ENCODE peak calls at places on chromosomes 2 and 18, in four cellular contexts. One of them, this sample, is unnamed.

GRCh38 chr2:40225670-40226069 is 226.2 kb downstream of the SLC8A1 start:
- DNase-seq in spleen: no peak
- DNase-seq in suprapubic skin: no peak
- DNase-seq in stomach: no peak
- DNase-seq in this sample: no peak

GRCh38 chr2:187523325-187523724 is 30.9 kb downstream of the TFPI start:
- DNase-seq in stomach: no peak
- DNase-seq in suprapubic skin: no peak
- DNase-seq in spleen: no peak
- DNase-seq in this sample: no peak

GRCh38 chr2:60071427-60071826 is 482.0 kb downstream of the BCL11A start:
- DNase-seq in suprapubic skin: no peak
- DNase-seq in stomach: no peak
- DNase-seq in spleen: no peak
- DNase-seq in this sample: no peak

GRCh38 chr2:221283896-221284295 is 288.2 kb downstream of the EPHA4 start:
- DNase-seq in suprapubic skin: no peak
- DNase-seq in spleen: no peak
- DNase-seq in stomach: no peak
- DNase-seq in this sample: no peak

GRCh38 chr2:156147594-156148330 is 184.8 kb downstream of the NR4A2 start:
- DNase-seq in suprapubic skin: no peak
- DNase-seq in spleen: no peak
- DNase-seq in stomach: no peak
- DNase-seq in this sample: no peak

GRCh38 chr2:232102380-232102779 is 140.9 kb downstream of the DIS3L2 start:
- DNase-seq in stomach: no peak
- DNase-seq in suprapubic skin: no peak
- DNase-seq in spleen: no peak
- DNase-seq in this sample: no peak

GRCh38 chr2:144520718-144521487 is 984 bp upstream of the ZEB2 start:
- DNase-seq in stomach: no peak
- DNase-seq in suprapubic skin: no peak
- DNase-seq in spleen: no peak
- DNase-seq in this sample: no peak

GRCh38 chr2:128646691-128647090 is 328.0 kb upstream of the HS6ST1 start:
- DNase-seq in spleen: peak
- DNase-seq in suprapubic skin: no peak
- DNase-seq in stomach: peak
- DNase-seq in this sample: no peak

GRCh38 chr18:78619854-78620253 is 359.8 kb upstream of the SALL3 start:
- DNase-seq in spleen: no peak
- DNase-seq in stomach: no peak
- DNase-seq in suprapubic skin: no peak
- DNase-seq in this sample: no peak

GRCh38 chr2:233183869-233184418 is 67.5 kb upstream of the ATG16L1 start:
- DNase-seq in stomach: no peak
- DNase-seq in suprapubic skin: no peak
- DNase-seq in spleen: no peak
- DNase-seq in this sample: no peak

GRCh38 chr2:233185320-233185719 is 66.2 kb upstream of the ATG16L1 start:
- DNase-seq in suprapubic skin: no peak
- DNase-seq in stomach: no peak
- DNase-seq in spleen: no peak
- DNase-seq in this sample: no peak

GRCh38 chr2:233186851-233187250 is 64.6 kb upstream of the ATG16L1 start:
- DNase-seq in suprapubic skin: no peak
- DNase-seq in spleen: no peak
- DNase-seq in stomach: no peak
- DNase-seq in this sample: no peak

GRCh38 chr2:233185963-233186362 is 65.5 kb upstream of the ATG16L1 start:
- DNase-seq in suprapubic skin: no peak
- DNase-seq in stomach: no peak
- DNase-seq in spleen: no peak
- DNase-seq in this sample: no peak

GRCh38 chr2:233184669-233185068 is 66.8 kb upstream of the ATG16L1 start:
- DNase-seq in spleen: no peak
- DNase-seq in suprapubic skin: no peak
- DNase-seq in stomach: no peak
- DNase-seq in this sample: no peak
- H3K27ac ChIP-seq in spleen: no peak
- H3K27ac ChIP-seq in suprapubic skin: no peak
- H3K27ac ChIP-seq in stomach: no peak
- H3K27ac ChIP-seq in this sample: no peak

GRCh38 chr2:230974096-230974913 is 21.6 kb upstream of the SPATA3 start:
- DNase-seq in spleen: no peak
- DNase-seq in stomach: no peak
- DNase-seq in suprapubic skin: no peak
- DNase-seq in this sample: no peak
- TF ChIP-seq POLR2A in spleen: no peak
- TF ChIP-seq POLR2A in stomach: no peak
- TF ChIP-seq POLR2A in suprapubic skin: no peak
- TF ChIP-seq POLR2A in this sample: no peak

DNA sequence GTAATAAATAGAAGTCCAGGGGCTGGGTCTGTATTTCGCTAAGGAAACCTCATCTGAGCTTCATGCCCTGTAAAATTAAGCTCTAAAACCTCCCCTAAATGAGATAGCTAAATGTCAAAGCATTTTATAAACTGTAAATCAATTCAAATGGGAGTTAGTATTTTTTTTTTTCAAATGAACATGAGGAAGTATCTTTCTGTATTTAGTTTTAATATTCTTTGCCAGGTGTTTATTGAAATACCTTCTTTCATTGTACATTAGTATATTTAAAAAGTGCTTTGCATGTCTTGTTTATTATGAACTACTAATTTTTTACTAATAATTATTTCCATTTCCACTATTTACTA is 47.7 kb downstream of the ATIC start:
- DNase-seq in suprapubic skin: no peak
- DNase-seq in spleen: no peak
- DNase-seq in stomach: no peak
- DNase-seq in this sample: no peak
- TF ChIP-seq POLR2AphosphoS5 in suprapubic skin: no peak
- TF ChIP-seq POLR2AphosphoS5 in spleen: no peak
- TF ChIP-seq POLR2AphosphoS5 in stomach: no peak
- TF ChIP-seq POLR2AphosphoS5 in this sample: no peak

GRCh38 chr2:161116463-161116960 is 43.7 kb upstream of the TANK start:
- DNase-seq in spleen: no peak
- DNase-seq in suprapubic skin: no peak
- DNase-seq in stomach: no peak
- DNase-seq in this sample: no peak
- H3K27ac ChIP-seq in spleen: no peak
- H3K27ac ChIP-seq in suprapubic skin: no peak
- H3K27ac ChIP-seq in stomach: no peak
- H3K27ac ChIP-seq in this sample: no peak

This sample was measured in breast epithelium.